ENCODE peak calls at places on chromosomes 11 and 22, in ten cellular contexts. R, A, V, Z, I, D, E, Q, L and N are unnamed samples.

GRCh38 chr11:118219244-118219643 is 5.6 kb downstream of the JAML start:
- DNase-seq in Z (no peak), A (no peak), R (no peak), E (no peak), D (no peak), L (no peak), I (no peak), V (no peak), Q (no peak), N (no peak)

GRCh38 chr22:28989035-28989464 is 72.6 kb downstream of the C22orf31 start:
- DNase-seq in Z (peak), I (no peak), D (no peak), L (no peak), V (no peak), A (peak), Q (no peak), R (no peak), E (no peak), N (no peak)

GRCh38 chr11:120893431-120894206 is 130.3 kb upstream of the TBCEL start:
- DNase-seq in Z (no peak), D (no peak), R (no peak), V (no peak), L (no peak), E (no peak), Q (no peak), I (no peak), A (no peak), N (no peak)

GRCh38 chr11:9090488-9091043 is 833 bp downstream of the SCUBE2 start:
- DNase-seq in Q (peak), D (no peak), E (no peak), R (no peak), I (no peak), L (no peak), V (no peak), A (peak), Z (no peak), N (no peak)

GRCh38 chr11:10409207-10409661 is 45.8 kb upstream of the AMPD3 start:
- DNase-seq in A (no peak), Z (no peak), R (no peak), D (no peak), Q (no peak), E (no peak), V (no peak), I (no peak), L (no peak), N (no peak)

GRCh38 chr11:17443926-17444690 is 32.5 kb downstream of the ABCC8 start:
- DNase-seq in D (no peak), L (no peak), Q (no peak), Z (no peak), V (no peak), R (no peak), A (no peak), E (no peak), I (peak), N (no peak)

GRCh38 chr11:86809561-86809960 is 9.2 kb downstream of the PRSS23 start:
- DNase-seq in R (no peak), A (peak), V (no peak), D (no peak), L (no peak), Z (no peak), E (no peak), I (no peak), Q (peak), N (no peak)

GRCh38 chr11:17771415-17771814 is 36.8 kb downstream of the KCNC1 start:
- DNase-seq in I (no peak), D (no peak), R (no peak), E (no peak), Z (no peak), A (no peak), V (no peak), Q (no peak), L (no peak), N (no peak)

GRCh38 chr11:116312560-116313340 is 460.0 kb downstream of the BUD13 start:
- DNase-seq in Q (peak), R (peak), V (peak), E (peak), Z (no peak), A (peak), D (peak), I (no peak), L (no peak), N (no peak)

GRCh38 chr11:35662061-35662648 is 420 bp upstream of the TRIM44 start:
- DNase-seq in Q (no peak), I (no peak), Z (no peak), A (no peak), R (no peak), E (no peak), V (no peak), L (no peak), D (no peak), N (no peak)

GRCh38 chr11:15113381-15113780 is 1.3 kb upstream of the INSC start:
- DNase-seq in A (no peak), D (no peak), Q (no peak), L (peak), Z (no peak), R (no peak), E (no peak), I (no peak), V (no peak), N (no peak)

GRCh38 chr11:2587976-2588748 is 111.6 kb downstream of the KCNQ1OT1 start:
- DNase-seq in I (no peak), L (no peak), Z (no peak), A (no peak), V (peak), D (no peak), Q (no peak), E (peak), R (peak), N (no peak)

GRCh38 chr11:67311556-67312082 is 8.3 kb downstream of the SSH3 start:
- DNase-seq in R (no peak), Z (peak), E (no peak), Q (no peak), D (no peak), I (no peak), V (no peak), L (no peak), A (no peak), N (no peak)
- TF ChIP-seq CTCF in R (no peak), Z (peak), E (no peak), Q (no peak), D (no peak), I (no peak), V (no peak), L (no peak), A (no peak), N (no peak)

DNA sequence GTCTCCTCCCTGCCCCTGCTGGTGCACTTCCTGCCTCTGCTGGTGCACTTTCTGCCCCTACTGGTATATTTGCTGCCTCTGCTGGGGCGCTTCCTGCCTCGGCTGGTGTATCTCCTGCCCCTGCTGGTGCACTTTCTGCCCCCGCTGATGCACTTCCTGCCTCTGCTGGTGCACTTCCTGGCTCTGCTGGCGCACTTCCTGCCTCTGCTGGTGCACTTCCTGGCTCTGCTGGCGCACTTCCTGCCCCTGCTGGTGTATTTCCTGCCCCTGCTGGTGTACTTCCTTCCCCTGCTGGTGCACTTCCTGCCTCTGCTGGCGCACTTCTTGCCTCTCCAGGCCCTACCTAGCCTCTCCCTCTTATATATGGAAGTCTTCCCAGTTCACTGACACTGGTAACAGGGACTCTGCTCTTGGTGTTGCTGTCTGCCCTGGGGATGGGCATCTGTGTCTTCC is 10.1 kb downstream of the MTFP1 start:
- DNase-seq in E (no peak), Q (no peak), V (no peak), I (no peak), D (no peak), R (no peak), L (peak), A (no peak), Z (no peak), N (no peak)
- TF ChIP-seq CTCF in E (no peak), Q (no peak), V (no peak), I (no peak), D (no peak), R (no peak), L (no peak), A (no peak), Z (no peak), N (no peak)

GRCh38 chr11:88293931-88294330 is 43.6 kb downstream of the CTSC start:
- DNase-seq in V (no peak), R (no peak), Q (peak), Z (peak), I (no peak), D (no peak), L (no peak), E (no peak), A (no peak), N (no peak)

GRCh38 chr11:88295028-88295427 is 42.5 kb downstream of the CTSC start:
- DNase-seq in R (no peak), V (no peak), A (no peak), Q (no peak), Z (no peak), L (no peak), E (no peak), D (no peak), I (no peak), N (no peak)

GRCh38 chr11:88288560-88288959 is 49.0 kb downstream of the CTSC start:
- DNase-seq in I (no peak), D (no peak), R (no peak), Z (no peak), E (no peak), A (no peak), V (no peak), L (no peak), Q (no peak), N (no peak)

GRCh38 chr11:88297320-88298263 is 39.9 kb downstream of the CTSC start:
- DNase-seq in L (no peak), R (no peak), D (no peak), A (no peak), Z (peak), Q (no peak), I (no peak), V (no peak), E (no peak), N (no peak)

GRCh38 chr11:88292156-88292844 is 45.2 kb downstream of the CTSC start:
- DNase-seq in A (peak), Q (no peak), Z (no peak), R (no peak), L (no peak), V (no peak), I (no peak), E (peak), D (peak), N (no peak)
- TF ChIP-seq CTCF in A (no peak), Q (no peak), Z (no peak), R (no peak), L (no peak), V (no peak), I (peak), E (no peak), D (no peak), N (no peak)

GRCh38 chr11:107780775-107781174 is 68.9 kb upstream of the SLN start:
- DNase-seq in Q (no peak), E (no peak), D (peak), A (no peak), I (no peak), Z (no peak), R (no peak), L (no peak), V (no peak), N (no peak)
- TF ChIP-seq CTCF in Q (no peak), E (no peak), D (peak), A (peak), I (no peak), Z (no peak), R (no peak), L (peak), V (no peak), N (no peak)

DNA sequence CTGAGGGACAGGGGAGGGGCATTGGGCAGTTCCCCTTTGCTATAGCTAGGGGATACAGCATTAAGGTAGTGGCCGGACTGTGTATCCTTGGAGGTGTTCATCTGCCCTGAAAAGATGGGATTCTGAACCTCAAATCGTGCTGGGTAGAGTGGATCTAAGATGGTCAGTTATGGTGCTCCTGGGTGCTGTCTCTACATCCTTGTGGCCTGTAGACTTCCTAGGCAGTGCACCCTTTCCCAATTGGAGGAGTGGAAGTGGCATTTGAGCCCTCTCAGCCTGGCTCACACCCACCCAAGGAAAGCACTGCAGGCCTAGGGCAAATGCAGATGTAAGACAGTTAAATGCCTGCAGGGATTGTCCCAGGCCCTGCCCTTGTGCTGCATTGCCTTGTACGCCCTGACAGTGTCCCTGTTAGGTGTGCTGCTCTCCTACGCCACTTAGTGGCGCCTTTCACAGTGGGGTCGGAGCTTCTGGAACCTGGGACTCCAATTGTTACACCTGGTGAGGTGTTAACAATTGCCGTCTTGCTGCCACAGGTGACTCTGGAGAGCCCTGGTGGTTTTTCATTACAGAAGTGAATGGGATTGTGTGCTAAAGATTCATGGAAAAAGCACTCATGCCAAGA is 35.0 kb downstream of the PPFIBP2 start:
- DNase-seq in E (no peak), V (no peak), A (no peak), I (no peak), D (peak), R (no peak), Q (no peak), L (peak), Z (peak), N (no peak)
- TF ChIP-seq CTCF in E (no peak), V (no peak), A (no peak), I (peak), D (peak), R (peak), Q (no peak), L (peak), Z (peak), N (no peak)

GRCh38 chr22:44118645-44119315 is 61.9 kb upstream of the PARVG start:
- DNase-seq in D (no peak), E (no peak), A (no peak), V (no peak), I (no peak), Q (no peak), L (no peak), Z (no peak), R (no peak), N (no peak)
- TF ChIP-seq CTCF in D (no peak), E (no peak), A (no peak), V (no peak), I (no peak), Q (no peak), L (no peak), Z (peak), R (no peak), N (no peak)

DNA sequence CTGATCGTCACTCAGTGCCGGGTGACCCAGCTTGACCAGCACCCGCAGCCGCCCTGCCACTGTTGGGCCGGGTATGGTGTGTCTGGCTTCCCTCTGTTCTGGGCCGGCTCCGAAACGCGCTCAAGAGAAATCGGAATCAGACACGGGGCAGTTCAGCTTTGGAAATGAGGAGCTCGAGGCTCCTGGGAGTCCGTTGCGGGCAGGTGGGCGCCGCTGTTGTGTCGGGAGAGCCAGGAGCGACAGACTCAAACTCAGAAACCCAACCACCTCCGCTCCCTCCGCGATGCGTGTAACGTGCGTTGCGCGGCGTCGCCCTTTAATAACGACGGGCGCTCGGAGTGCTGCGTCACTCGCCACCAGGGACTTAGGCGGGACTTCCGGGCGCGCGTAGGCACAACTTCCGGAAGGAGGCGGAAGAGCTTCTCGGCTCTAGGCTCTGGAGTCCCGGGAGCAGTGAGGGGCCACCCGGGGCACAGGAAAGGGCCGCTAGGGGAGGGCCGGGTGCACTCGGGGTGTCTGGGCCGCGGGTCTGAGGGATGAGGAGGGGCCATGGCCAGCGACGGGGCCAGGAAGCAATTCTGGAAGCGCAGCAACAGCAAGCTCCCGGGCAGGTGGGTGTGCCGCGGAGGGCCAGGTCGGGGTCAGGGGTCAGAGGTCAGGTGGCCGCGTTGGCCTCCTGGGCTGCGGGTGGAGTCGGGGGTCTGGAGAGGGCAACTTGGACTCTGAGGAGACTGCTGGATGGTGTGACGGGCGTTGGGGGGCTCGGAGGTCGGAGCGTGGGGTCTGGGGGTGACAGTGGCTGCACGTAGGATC is at the start of gene TBC1D22A:
- DNase-seq in R (peak), E (peak), V (peak), Q (peak), I (peak), L (peak), D (peak), A (peak), Z (peak), N (peak)
- TF ChIP-seq CTCF in R (peak), E (peak), V (peak), Q (no peak), I (no peak), L (no peak), D (no peak), A (no peak), Z (peak), N (no peak)

DNA sequence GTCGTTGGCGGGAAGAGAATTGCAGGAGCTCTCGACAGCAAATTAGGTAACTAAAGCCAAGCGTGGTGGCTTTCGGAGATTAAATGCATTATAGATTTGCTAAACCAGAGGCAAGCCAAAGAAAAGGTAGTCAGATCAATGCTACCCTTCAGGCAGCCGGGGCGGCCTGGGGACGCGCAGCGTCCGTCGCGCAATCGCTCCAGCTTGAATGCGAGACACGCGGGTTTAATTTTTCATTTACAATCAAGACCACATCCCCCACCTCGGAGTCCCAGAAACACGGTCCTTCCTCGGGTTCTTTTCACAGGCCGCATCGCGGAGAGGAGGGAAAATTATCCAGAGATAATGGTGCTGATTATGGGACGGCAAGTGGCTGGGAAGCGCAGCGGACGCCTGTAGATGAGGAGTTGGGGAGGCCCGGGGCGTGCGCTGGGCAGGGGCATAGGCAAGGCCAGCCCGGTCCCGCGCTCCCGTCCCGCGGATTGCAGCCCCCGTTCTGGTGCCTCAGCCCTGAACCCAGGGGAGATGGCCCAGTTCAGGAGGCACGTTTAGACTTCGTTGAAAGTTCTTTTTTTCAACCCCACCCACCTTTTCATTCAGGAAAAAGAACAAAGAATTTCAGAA is 350.4 kb downstream of the CADM1 start:
- DNase-seq in E (no peak), V (no peak), L (no peak), I (no peak), D (no peak), Z (no peak), Q (no peak), A (no peak), R (no peak), N (no peak)
- TF ChIP-seq CTCF in E (no peak), V (no peak), L (no peak), I (no peak), D (no peak), Z (no peak), Q (no peak), A (no peak), R (no peak), N (no peak)

GRCh38 chr11:108662700-108663099 is 2.2 kb upstream of the DDX10 start:
- DNase-seq in E (no peak), Q (no peak), V (no peak), R (no peak), A (no peak), L (no peak), D (no peak), I (no peak), Z (no peak), N (no peak)
- TF ChIP-seq CTCF in E (no peak), Q (no peak), V (no peak), R (no peak), A (no peak), L (no peak), D (no peak), I (no peak), Z (no peak), N (no peak)